ENCODE peak calls at places on chromosomes 1 and 21, in nine cellular contexts. S is GDM1; H is H7; Z is left ventricle myocardium inferior; B is central memory CD4-positive, alpha-beta T cell; G is stromal cell of bone marrow; I is tibial nerve; M is midbrain; O is globus pallidus. X is an unnamed sample.
A peak's percentile ranks its signal among the peaks of the same experiment; 100 is the strongest.

GRCh38 chr1:160206421-160207117 is 1.4 kb downstream of the PEA15 start:
- DNase-seq in H (peak; percentile 73), G (peak; percentile 66), I (no peak), B (no peak), M (no peak), O (no peak), S (no peak), Z (no peak), X (peak; percentile 77)

GRCh38 chr1:165899461-165899941 is 72.1 kb downstream of the UCK2 start:
- DNase-seq in O (no peak), B (no peak), S (no peak), Z (no peak), H (no peak), M (no peak), G (no peak), I (no peak), X (peak; percentile 50)

GRCh38 chr1:202112864-202113689 is 9.6 kb upstream of the GPR37L1 start:
- DNase-seq in O (no peak), H (peak; percentile 58), M (no peak), G (no peak), I (no peak), Z (peak; percentile 62), B (no peak), S (no peak), X (no peak)

GRCh38 chr1:111505641-111506119 is 2.2 kb upstream of the ADORA3 start:
- DNase-seq in H (no peak), M (peak; percentile 30), S (no peak), B (no peak), Z (no peak), G (no peak), O (peak; percentile 66), I (no peak), X (no peak)

GRCh38 chr1:171141336-171142051 is 43.6 kb upstream of the FMO2 start:
- DNase-seq in H (peak; percentile 22), B (no peak), G (peak; percentile 89), S (no peak), I (peak; percentile 71), M (no peak), Z (peak; percentile 45), O (peak; percentile 19), X (peak; percentile 99)

GRCh38 chr1:212218911-212219310 is 66.3 kb upstream of the PPP2R5A start:
- DNase-seq in Z (no peak), B (no peak), O (no peak), M (no peak), G (no peak), I (no peak), H (no peak), S (no peak), X (peak; percentile 94)

GRCh38 chr21:45617021-45617930 is 26.2 kb upstream of the PCBP3 start:
- DNase-seq in I (no peak), O (no peak), Z (no peak), B (no peak), H (peak; percentile 69), G (no peak), S (no peak), M (no peak), X (no peak)

GRCh38 chr1:226678701-226679100 is 60.4 kb downstream of the ITPKB start:
- DNase-seq in G (no peak), I (no peak), O (no peak), M (no peak), S (no peak), B (peak; percentile 55), Z (no peak), H (no peak), X (no peak)

GRCh38 chr1:4587721-4588120 is 66.7 kb upstream of the AJAP1 start:
- DNase-seq in B (no peak), G (no peak), S (no peak), M (no peak), I (no peak), Z (no peak), O (no peak), H (no peak), X (no peak)

GRCh38 chr21:41670056-41670805 is 96.6 kb downstream of the RIPK4 start:
- DNase-seq in S (no peak), G (no peak), Z (no peak), B (no peak), H (peak; percentile 44), O (no peak), M (no peak), I (no peak), X (no peak)

GRCh38 chr1:24364975-24365678 is 46.0 kb downstream of the GRHL3 start:
- DNase-seq in S (no peak), H (peak; percentile 32), G (peak; percentile 95), M (no peak), I (peak; percentile 31), O (no peak), B (no peak), Z (no peak), X (peak; percentile 84)

GRCh38 chr1:71086331-71086730 is 5.5 kb upstream of the ZRANB2 start:
- DNase-seq in I (no peak), Z (no peak), M (no peak), O (no peak), H (no peak), B (no peak), G (no peak), S (no peak), X (no peak)

GRCh38 chr21:35491114-35491513 is 442.0 kb upstream of the RUNX1 start:
- DNase-seq in S (no peak), B (no peak), Z (no peak), O (no peak), M (no peak), I (no peak), H (no peak), G (no peak), X (no peak)

GRCh38 chr1:79716481-79716880 is 710.0 kb upstream of the ADGRL4 start:
- DNase-seq in S (no peak), I (no peak), B (no peak), O (no peak), M (no peak), H (peak; percentile 0), G (no peak), Z (no peak), X (peak; percentile 91)

GRCh38 chr1:7717769-7718368 is 53.2 kb upstream of the VAMP3 start:
- DNase-seq in B (no peak), I (no peak), Z (no peak), S (no peak), M (no peak), G (no peak), H (no peak), O (no peak), X (no peak)

GRCh38 chr1:225700164-225700740 is 47.3 kb upstream of the ENAH start:
- DNase-seq in I (peak; percentile 18), H (no peak), B (no peak), M (no peak), Z (no peak), G (peak; percentile 99), S (no peak), O (no peak), X (peak; percentile 99)

GRCh38 chr1:170707959-170708666 is 44.2 kb downstream of the PRRX1 start:
- DNase-seq in Z (no peak), O (no peak), S (no peak), M (no peak), H (no peak), G (peak; percentile 98), B (no peak), I (no peak), X (peak; percentile 89)

GRCh38 chr1:116219651-116220434 is 108.6 kb downstream of the MAB21L3 start:
- DNase-seq in O (no peak), G (no peak), H (no peak), B (no peak), M (no peak), I (no peak), S (no peak), Z (no peak), X (no peak)

GRCh38 chr1:23555225-23555801 is 4.0 kb downstream of the ID3 start:
- DNase-seq in I (no peak), M (no peak), B (no peak), G (no peak), S (no peak), Z (no peak), H (peak; percentile 49), O (no peak), X (no peak)

GRCh38 chr1:224203243-224204016 is 20.4 kb downstream of the DEGS1 start:
- DNase-seq in B (no peak), I (peak; percentile 39), Z (peak; percentile 40), G (peak; percentile 75), O (peak; percentile 69), H (peak; percentile 59), S (no peak), M (peak; percentile 39), X (peak; percentile 96)

GRCh38 chr1:221778125-221778524 is 36.2 kb upstream of the DUSP10 start:
- DNase-seq in G (no peak), M (no peak), B (no peak), H (no peak), I (no peak), Z (no peak), S (no peak), O (no peak), X (no peak)

GRCh38 chr1:24735619-24736375 is 9.4 kb upstream of the CLIC4 start:
- DNase-seq in S (no peak), I (no peak), H (no peak), M (no peak), Z (peak; percentile 64), G (no peak), B (no peak), O (no peak), X (no peak)

GRCh38 chr1:2503554-2504223 is 22.7 kb downstream of the PANK4 start:
- DNase-seq in B (no peak), S (no peak), M (no peak), O (no peak), I (no peak), H (no peak), Z (no peak), G (no peak), X (no peak)

GRCh38 chr21:18244721-18245486 is at the start of gene CHODL:
- DNase-seq in H (peak; percentile 43), G (no peak), O (no peak), Z (peak; percentile 14), M (no peak), B (no peak), I (no peak), S (no peak), X (no peak)

GRCh38 chr1:185245466-185245865 is 71.6 kb downstream of the IVNS1ABP start:
- DNase-seq in G (peak; percentile 11), H (no peak), B (no peak), S (no peak), I (no peak), M (no peak), O (no peak), Z (no peak), X (no peak)

GRCh38 chr1:60874703-60875102 is 207.7 kb upstream of the NFIA start:
- DNase-seq in Z (no peak), M (no peak), S (no peak), O (no peak), H (no peak), I (no peak), B (no peak), G (peak; percentile 61), X (peak; percentile 5)

GRCh38 chr1:97906567-97907228 is 14.1 kb downstream of the DPYD start:
- DNase-seq in O (no peak), G (peak; percentile 78), M (no peak), I (no peak), H (no peak), Z (peak; percentile 39), S (no peak), B (no peak), X (peak; percentile 65)

GRCh38 chr1:74629283-74629682 is 44.3 kb downstream of the ERICH3 start:
- DNase-seq in Z (no peak), M (no peak), S (no peak), I (no peak), H (peak; percentile 7), B (no peak), G (no peak), O (no peak), X (no peak)

GRCh38 chr1:90201467-90202358 is 206.8 kb downstream of the ZNF326 start:
- DNase-seq in Z (no peak), H (no peak), S (no peak), M (no peak), O (no peak), B (no peak), I (no peak), G (no peak), X (no peak)

GRCh38 chr21:44706026-44706705 is 5.2 kb downstream of the TSPEAR start:
- DNase-seq in B (no peak), H (peak; percentile 82), Z (no peak), I (no peak), S (no peak), O (no peak), G (no peak), M (no peak), X (no peak)

X was measured in astrocyte of the cerebellum.